ENCODE peak calls at places on chromosome 18, in six cellular contexts. P is K562, W is WERI-Rb-1, D is A549, I is left ventricle myocardium inferior, Z is heart right ventricle. E is an unnamed sample. For H3K9me3, the result is how much of the 10 kb centered on the place peaks cover.

GRCh38 chr18:40607741-40608140 is 1347.3 kb upstream of the PIK3C3 start:
- DNase-seq in P (no peak), W (no peak), D (no peak), I (no peak), Z (no peak), E (no peak)

GRCh38 chr18:74496508-74497307 is 545 bp downstream of the CNDP2 start:
- DNase-seq in P (no peak), W (peak), D (peak), I (peak), Z (peak), E (no peak)

GRCh38 chr18:57084331-57085298 is 62.3 kb upstream of the BOD1L2 start:
- DNase-seq in P (no peak), W (no peak), D (no peak), I (no peak), Z (no peak), E (no peak)

GRCh38 chr18:75810481-75810880 is 383.0 kb upstream of the SMIM21 start:
- DNase-seq in P (no peak), W (no peak), D (no peak), I (no peak), Z (no peak), E (no peak)

GRCh38 chr18:23574611-23575308 is 11.5 kb downstream of the NPC1 start:
- DNase-seq in P (no peak), W (no peak), D (no peak), I (no peak), Z (no peak), E (no peak)

GRCh38 chr18:46899274-46899948 is 17.9 kb downstream of the PIAS2 start:
- DNase-seq in P (no peak), W (no peak), D (no peak), I (no peak), Z (no peak), E (no peak)

GRCh38 chr18:21110667-21111350 is 804 bp downstream of the ROCK1 start:
- DNase-seq in P (no peak), W (peak), D (peak), I (peak), Z (peak), E (peak)

GRCh38 chr18:46950064-46950656 is 32.8 kb downstream of the KATNAL2 start:
- DNase-seq in P (peak), W (no peak), D (peak), I (no peak), Z (no peak), E (no peak)

GRCh38 chr18:25288340-25288955 is 63.5 kb downstream of the ZNF521 start:
- DNase-seq in P (no peak), W (no peak), D (no peak), I (no peak), Z (no peak), E (no peak)

GRCh38 chr18:27227721-27228120 is 42.6 kb upstream of the CHST9 start:
- DNase-seq in P (no peak), W (no peak), D (no peak), I (no peak), Z (no peak), E (no peak)

GRCh38 chr18:26495267-26495666 is 53.1 kb downstream of the KCTD1 start:
- DNase-seq in P (no peak), W (no peak), D (no peak), I (no peak), Z (no peak), E (no peak)

GRCh38 chr18:13500227-13500865 is 226.0 kb downstream of the FAM210A start:
- DNase-seq in P (no peak), W (no peak), D (peak), I (peak), Z (peak), E (no peak)

GRCh38 chr18:76339246-76339620 is 155.8 kb downstream of the ZNF516 start:
- DNase-seq in P (no peak), W (no peak), D (no peak), I (no peak), Z (no peak), E (no peak)

GRCh38 chr18:80246656-80247402 is 485 bp downstream of the PARD6G start:
- DNase-seq in P (peak), W (peak), D (no peak), I (no peak), Z (no peak), E (no peak)

GRCh38 chr18:23196119-23197004 is 61.1 kb downstream of the CABLES1 start:
- DNase-seq in P (no peak), W (peak), D (no peak), I (no peak), Z (no peak), E (no peak)

GRCh38 chr18:21853020-21853419 is 112.4 kb downstream of the MIB1 start:
- DNase-seq in P (no peak), W (no peak), D (no peak), I (no peak), Z (no peak), E (no peak)

GRCh38 chr18:34048423-34048822 is 176.3 kb downstream of the NOL4 start:
- DNase-seq in P (no peak), W (no peak), D (no peak), I (no peak), Z (no peak), E (no peak)

GRCh38 chr18:67935638-67936037 is 419.1 kb upstream of the DSEL start:
- DNase-seq in P (no peak), W (no peak), D (no peak), I (no peak), Z (no peak), E (no peak)

GRCh38 chr18:24333116-24333515 is 64.5 kb downstream of the OSBPL1A start:
- DNase-seq in P (no peak), W (no peak), D (no peak), I (no peak), Z (no peak), E (no peak)

GRCh38 chr18:25544872-25545271 is 192.9 kb upstream of the ZNF521 start:
- DNase-seq in P (no peak), W (no peak), D (no peak), I (no peak), Z (no peak), E (no peak)

GRCh38 chr18:78725426-78725825 is 254.2 kb upstream of the SALL3 start:
- DNase-seq in P (no peak), W (peak), D (no peak), I (no peak), Z (no peak), E (no peak)

GRCh38 chr18:12231986-12232385 is 22.2 kb upstream of the CIDEA start:
- DNase-seq in P (peak), W (no peak), D (no peak), I (no peak), Z (no peak), E (no peak)

GRCh38 chr18:61738488-61738887 is 154.3 kb downstream of the RNF152 start:
- DNase-seq in P (no peak), W (no peak), D (no peak), I (no peak), Z (no peak), E (no peak)

GRCh38 chr18:63736856-63737255 is 34.1 kb downstream of the SERPINB11 start:
- DNase-seq in P (no peak), W (no peak), D (peak), I (no peak), Z (no peak), E (no peak)

GRCh38 chr18:8607776-8608682 is 1.2 kb upstream of the RAB12 start:
- DNase-seq in P (no peak), W (no peak), D (no peak), I (no peak), Z (no peak), E (no peak)

GRCh38 chr18:32026491-32027086 is 8.0 kb downstream of the RNF125 start:
- DNase-seq in P (no peak), W (no peak), D (no peak), I (no peak), Z (no peak), E (no peak)

GRCh38 chr18:494602-494983 is 5.9 kb downstream of the COLEC12 start:
- DNase-seq in P (no peak), W (no peak), D (no peak), I (no peak), Z (no peak), E (no peak)

GRCh38 chr18:40687401-40687800 is 1267.6 kb upstream of the PIK3C3 start:
- DNase-seq in P (no peak), W (no peak), D (no peak), I (no peak), Z (no peak), E (no peak)

GRCh38 chr18:79915161-79916127 is 36.0 kb downstream of the SLC66A2 start:
- DNase-seq in P (no peak), W (no peak), D (no peak), I (no peak), Z (no peak), E (no peak)

GRCh38 chr18:50967714-50968661 is at the start of gene ELAC1:
- DNase-seq in P (peak), W (peak), D (peak), I (peak), Z (peak), E (peak)

GRCh38 chr18:12765127-12765526 is 62.3 kb downstream of the PSMG2 start:
- DNase-seq in P (no peak), W (no peak), D (no peak), I (no peak), Z (no peak), E (no peak)

GRCh38 chr18:39527465-39527864 is 1961.9 kb upstream of the CELF4 start:
- DNase-seq in P (no peak), W (no peak), D (no peak), I (no peak), Z (no peak), E (no peak)

GRCh38 chr18:13305326-13305725 is 86.8 kb downstream of the LDLRAD4 start:
- DNase-seq in P (no peak), W (no peak), D (no peak), I (no peak), Z (no peak), E (no peak)

DNA sequence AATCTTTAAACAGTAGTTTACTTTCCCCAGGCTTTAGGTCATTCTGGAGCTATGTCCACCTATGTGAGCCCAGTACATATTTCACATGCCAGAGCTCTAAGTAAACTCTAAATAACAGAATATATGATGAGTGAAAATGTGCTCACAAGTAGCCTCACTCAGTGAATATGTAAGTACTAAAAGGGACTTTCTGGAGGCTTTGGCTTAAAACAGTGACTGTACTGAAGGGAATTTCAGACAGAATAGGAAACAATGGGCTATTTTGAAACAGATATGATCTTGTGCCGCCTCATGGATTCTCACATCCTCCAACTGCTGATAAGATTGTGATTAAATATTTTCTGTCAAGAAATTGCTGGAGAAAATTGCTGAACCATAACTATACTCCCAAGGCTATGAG is 747.9 kb downstream of the SOCS6 start:
- DNase-seq in P (no peak), W (no peak), D (peak), I (no peak), Z (no peak), E (no peak)
- H3K9me3 ChIP-seq in P (under half), W (under half), D (under half), I (under half), Z (under half), E (under half)

GRCh38 chr18:3652380-3653262 is 202.6 kb downstream of the TGIF1 start:
- DNase-seq in P (peak), W (no peak), D (peak), I (peak), Z (peak), E (no peak)
- H3K4me3 ChIP-seq in P (peak), W (no peak), D (peak), I (no peak), Z (no peak), E (no peak)

DNA sequence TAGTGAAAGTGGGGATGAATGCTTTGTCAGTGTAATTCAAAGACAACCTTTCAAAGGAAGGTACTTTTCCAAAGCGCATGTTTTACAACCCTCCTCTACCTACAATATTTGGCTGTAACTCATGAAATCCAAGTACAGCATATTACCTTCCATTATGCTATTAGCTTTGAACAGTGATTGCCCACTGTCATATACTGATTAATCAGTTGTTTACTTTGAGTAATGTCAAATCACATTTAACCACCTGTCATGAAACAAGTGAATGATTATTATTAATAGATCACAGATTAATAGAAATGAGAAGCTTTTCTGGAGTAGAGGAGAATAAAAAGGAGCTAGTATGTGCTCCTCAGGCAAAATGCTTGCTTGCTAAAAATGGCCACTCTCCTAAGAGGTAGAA is 150.5 kb upstream of the SMAD7 start:
- DNase-seq in P (no peak), W (no peak), D (no peak), I (no peak), Z (no peak), E (no peak)
- H3K27ac ChIP-seq in P (no peak), W (no peak), D (no peak), I (no peak), Z (no peak), E (no peak)

DNA sequence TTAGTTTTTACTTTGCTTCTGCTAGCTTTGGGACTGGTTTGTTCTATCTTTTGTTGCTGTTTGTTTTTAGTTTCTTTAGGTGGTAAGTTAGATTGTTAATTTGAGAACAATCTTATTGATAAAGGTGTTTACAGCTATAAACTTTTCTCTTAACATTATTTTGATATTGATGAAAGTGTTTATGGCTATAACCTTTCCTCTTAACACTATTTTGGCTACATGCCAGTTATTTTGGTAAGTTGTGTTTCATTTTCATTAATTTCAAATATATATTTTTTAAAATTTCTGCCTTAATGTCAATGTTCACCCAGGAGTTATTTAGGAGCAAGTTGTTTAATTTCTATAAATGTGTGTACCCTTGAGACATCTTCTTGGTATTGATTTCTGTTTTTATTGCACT is 229.6 kb upstream of the SYT4 start:
- DNase-seq in P (no peak), W (no peak), D (no peak), I (no peak), Z (no peak), E (no peak)
- H3K9me3 ChIP-seq in P (under half), W (under half), D (under half), I (under half), Z (under half), E (under half)